ENCODE peak calls at places on chromosomes 1 and 21, in nine cellular contexts. V is fibroblast of mammary gland, G is BE2C, H is B cell, E is endodermal cell, M is psoas muscle, P is endothelial cell, F is mesothelial cell of epicardium, D is astrocyte. C is an unnamed sample.

GRCh38 chr1:150810958-150811676 is 3.1 kb upstream of the CTSK start:
- DNase-seq in V (no peak), M (no peak), G (no peak), D (no peak), P (no peak), E (no peak), H (no peak), F (no peak), C (no peak)

GRCh38 chr1:27099154-27099903 is 55.6 kb downstream of the SLC9A1 start:
- DNase-seq in M (peak), V (peak), F (no peak), E (peak), D (peak), G (peak), P (no peak), H (peak), C (peak)

GRCh38 chr1:193831465-193831864 is 645.1 kb upstream of the B3GALT2 start:
- DNase-seq in E (no peak), H (no peak), G (no peak), D (no peak), F (no peak), V (no peak), P (no peak), M (no peak), C (no peak)

GRCh38 chr1:211910917-211911485 is 80.4 kb upstream of the LPGAT1 start:
- DNase-seq in P (no peak), H (no peak), V (peak), F (no peak), E (no peak), M (no peak), G (no peak), D (no peak), C (no peak)

GRCh38 chr21:41833138-41834115 is 45.7 kb downstream of the PRDM15 start:
- DNase-seq in H (peak), M (no peak), V (no peak), F (no peak), P (no peak), D (no peak), G (no peak), E (no peak), C (no peak)

GRCh38 chr1:79198841-79199240 is 192.3 kb upstream of the ADGRL4 start:
- DNase-seq in M (no peak), E (no peak), P (no peak), D (peak), V (peak), G (no peak), H (no peak), F (no peak), C (peak)

GRCh38 chr1:245874942-245875580 is 632.0 kb downstream of the SMYD3 start:
- DNase-seq in P (no peak), H (no peak), M (peak), V (peak), E (no peak), F (peak), G (peak), D (peak), C (peak)

GRCh38 chr1:223249854-223250631 is 107.0 kb upstream of the TLR5 start:
- DNase-seq in M (no peak), P (no peak), H (no peak), D (no peak), E (no peak), F (no peak), V (no peak), G (no peak), C (peak)

DNA sequence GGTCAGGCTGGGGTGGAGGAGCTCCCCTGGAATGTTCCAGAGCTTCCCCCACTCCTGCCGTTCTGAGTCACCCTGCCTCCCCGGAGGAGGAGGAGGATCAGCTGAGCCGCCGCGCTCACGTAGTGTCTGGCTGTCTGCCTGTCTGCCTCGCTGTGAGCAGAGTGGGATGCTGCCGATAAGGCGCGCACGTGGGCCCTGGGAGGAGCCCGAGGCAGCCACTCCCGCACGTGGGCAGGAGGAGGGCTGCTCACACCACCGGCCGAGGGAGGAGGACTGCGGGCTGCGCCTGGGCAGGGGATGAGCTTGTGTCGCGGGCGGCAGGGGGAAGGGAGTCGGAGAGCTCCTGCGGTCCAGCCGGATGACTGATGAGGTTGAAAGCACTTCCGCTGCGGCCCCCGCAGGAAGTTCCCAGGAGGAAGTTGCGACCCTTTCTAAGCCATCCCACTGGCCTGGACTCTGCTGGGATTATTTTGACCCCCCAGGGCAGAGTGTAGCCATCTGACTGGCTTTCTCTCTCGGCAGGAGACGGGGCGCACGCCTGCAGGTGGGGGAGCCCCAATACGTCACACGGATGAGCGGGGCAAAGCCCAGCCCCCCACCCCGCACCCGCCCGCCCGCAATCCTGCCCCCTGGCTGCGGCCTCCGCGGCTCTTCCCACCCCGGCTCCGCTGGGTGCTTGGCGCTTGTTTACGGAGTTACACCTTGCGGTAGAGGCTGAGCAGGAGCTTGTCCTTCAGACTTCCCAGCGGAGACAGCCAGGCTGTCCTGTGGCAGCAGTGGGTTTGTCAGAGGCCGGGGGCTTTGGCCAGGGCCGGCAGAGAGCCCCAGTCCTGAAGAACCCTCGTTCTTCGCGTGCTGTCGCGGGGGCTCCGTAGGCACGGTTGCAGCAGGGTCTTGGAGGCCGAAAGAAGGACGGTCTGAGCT is 9.8 kb downstream of the PDXK start:
- DNase-seq in V (peak), G (peak), H (peak), M (peak), F (peak), E (peak), P (peak), D (peak), C (peak)
- TF ChIP-seq CTCF in V (no peak), G (peak), H (peak), M (peak), F (peak), E (peak), P (peak), D (no peak), C (no peak)

DNA sequence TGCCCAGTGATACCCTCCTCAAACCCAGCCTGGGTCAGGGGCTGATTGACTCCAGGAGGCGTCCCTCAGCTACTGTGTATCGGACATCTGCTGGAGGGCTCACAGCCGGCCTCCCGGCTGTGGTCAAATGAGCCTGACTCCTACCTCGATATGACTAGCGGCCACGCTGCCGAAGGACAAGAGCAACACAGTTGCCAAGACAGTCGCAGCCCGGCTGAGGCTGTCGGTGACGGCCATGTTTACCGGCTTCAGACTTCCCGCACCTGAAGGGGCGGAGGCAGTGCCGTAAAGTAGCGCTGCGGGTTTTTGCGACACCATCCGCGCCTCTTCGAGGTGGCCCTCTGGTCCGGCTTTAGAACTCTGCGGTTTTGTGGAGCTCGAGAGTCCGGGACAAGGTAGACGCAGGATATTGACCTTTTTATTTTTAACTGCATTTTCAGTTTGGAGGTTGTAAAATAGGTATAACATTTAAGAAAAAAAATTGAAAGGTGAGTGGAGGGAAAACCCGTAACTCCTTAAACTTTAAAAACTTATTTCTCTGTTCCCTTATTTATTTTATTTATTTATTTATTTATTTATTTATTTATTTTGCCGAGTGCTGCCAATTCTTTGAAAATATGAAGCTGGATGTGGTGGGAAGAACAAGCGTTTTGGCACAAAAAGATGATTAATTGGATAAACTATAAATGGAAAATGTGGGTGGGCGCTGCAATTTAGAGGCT is at the start of gene PIGK:
- DNase-seq in F (peak), D (peak), M (peak), H (peak), V (peak), E (peak), P (peak), G (peak), C (peak)
- TF ChIP-seq CTCF in F (no peak), D (no peak), M (no peak), H (no peak), V (peak), E (peak), P (no peak), G (no peak), C (no peak)

DNA sequence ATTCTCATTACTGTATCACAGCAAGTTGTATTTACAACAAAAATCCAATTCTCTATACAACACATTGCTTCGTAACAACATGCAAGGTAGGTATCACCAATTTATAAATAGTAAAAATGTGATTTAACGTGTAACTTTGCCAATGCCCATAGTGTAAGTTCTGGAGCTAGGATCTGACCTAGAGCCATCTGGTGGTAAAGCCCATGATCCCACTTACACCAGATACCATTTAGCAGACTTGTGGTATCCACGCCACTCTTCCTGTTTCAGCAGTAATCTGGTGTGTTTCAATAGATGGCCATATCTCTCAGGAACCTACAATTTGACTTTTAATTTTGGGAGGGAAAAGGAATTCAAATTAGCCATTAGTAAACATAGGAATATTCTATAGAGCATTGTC is 10.2 kb downstream of the SETSIP start:
- DNase-seq in G (no peak), H (no peak), P (no peak), M (no peak), V (no peak), F (no peak), D (no peak), E (no peak), C (peak)
- TF ChIP-seq CTCF in G (peak), H (no peak), P (no peak), M (no peak), V (no peak), F (no peak), D (no peak), E (peak), C (no peak)

GRCh38 chr1:145729661-145730436 is 10.6 kb downstream of the CD160 start:
- DNase-seq in F (no peak), V (peak), D (no peak), M (no peak), G (no peak), P (no peak), H (no peak), E (no peak), C (no peak)
- TF ChIP-seq CTCF in F (no peak), V (no peak), D (no peak), M (no peak), G (no peak), P (no peak), H (no peak), E (no peak), C (no peak)

DNA sequence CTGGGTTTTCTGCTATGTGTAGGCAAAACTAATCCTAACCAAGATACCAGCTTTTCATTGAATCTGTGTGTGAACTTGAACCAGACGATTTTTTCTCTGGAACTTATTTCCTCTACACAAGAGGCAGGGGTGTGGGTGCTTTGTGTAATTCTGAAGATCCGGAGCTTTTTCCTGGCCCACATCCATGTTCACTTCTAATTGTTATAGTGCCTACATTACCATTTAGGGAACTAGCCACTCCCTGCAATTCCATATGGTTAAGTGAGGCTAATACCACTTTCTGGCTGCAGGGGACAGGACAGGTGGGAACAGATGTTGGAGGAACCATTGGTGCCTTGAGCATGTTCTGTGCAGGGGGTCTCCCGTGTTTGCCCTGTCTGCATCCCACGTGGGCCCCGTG is 83.4 kb upstream of the FMN2 start:
- DNase-seq in M (no peak), D (no peak), F (no peak), G (no peak), H (no peak), P (no peak), E (no peak), V (no peak), C (no peak)
- TF ChIP-seq CTCF in M (no peak), D (no peak), F (no peak), G (no peak), H (no peak), P (no peak), E (no peak), V (no peak), C (no peak)

GRCh38 chr1:6358757-6359567 is 34.6 kb downstream of the ACOT7 start:
- DNase-seq in P (peak), H (peak), G (peak), M (no peak), V (peak), F (no peak), E (no peak), D (peak), C (no peak)

GRCh38 chr1:6359568-6360496 is 33.7 kb downstream of the ACOT7 start:
- DNase-seq in H (peak), F (no peak), M (peak), P (peak), D (peak), E (peak), G (peak), V (peak), C (peak)

GRCh38 chr1:6358144-6358624 is 35.4 kb downstream of the ACOT7 start:
- DNase-seq in D (peak), G (no peak), E (peak), M (no peak), V (peak), H (no peak), P (no peak), F (no peak), C (peak)

GRCh38 chr1:6355621-6356020 is 37.9 kb downstream of the ACOT7 start:
- DNase-seq in D (no peak), F (no peak), H (no peak), M (no peak), G (no peak), V (no peak), E (no peak), P (no peak), C (no peak)

GRCh38 chr1:6357243-6357929 is 36.2 kb downstream of the ACOT7 start:
- DNase-seq in P (no peak), E (peak), M (no peak), V (no peak), G (no peak), H (no peak), F (no peak), D (no peak), C (no peak)
- TF ChIP-seq CTCF in P (peak), E (peak), M (no peak), V (peak), G (peak), H (no peak), F (no peak), D (no peak), C (no peak)